ENCODE peak calls at places on chromosomes 1 and 21, in four cellular contexts. N, A, Q and Y are unnamed samples.
A peak's percentile ranks its signal among the peaks of the same experiment; 100 is the strongest.

GRCh38 chr1:179055930-179056329 is 25.9 kb upstream of the TOR3A start:
- DNase-seq in N (no peak), Q (no peak), A (no peak), Y (no peak)

GRCh38 chr1:32316906-32317282 is 19.1 kb downstream of the MARCKSL1 start:
- DNase-seq in N (no peak), Q (no peak), A (no peak), Y (no peak)

GRCh38 chr1:160097196-160097910 is 1.1 kb downstream of the IGSF8 start:
- DNase-seq in A (no peak), Q (no peak), N (no peak), Y (no peak)

GRCh38 chr1:21927531-21928237 is 9.4 kb downstream of the HSPG2 start:
- DNase-seq in N (no peak), A (no peak), Q (peak; percentile 76), Y (peak; percentile 79)

GRCh38 chr1:234725177-234726132 is 115.5 kb upstream of the IRF2BP2 start:
- DNase-seq in Q (no peak), N (peak; percentile 42), A (no peak), Y (peak; percentile 41)

GRCh38 chr1:93575586-93576271 is 105.9 kb downstream of the BCAR3 start:
- DNase-seq in Q (no peak), N (peak; percentile 35), A (no peak), Y (no peak)

GRCh38 chr1:2411801-2412394 is 466 bp downstream of the PEX10 start:
- DNase-seq in N (no peak), A (no peak), Q (no peak), Y (no peak)

GRCh38 chr1:204605791-204606190 is 79.7 kb downstream of the LRRN2 start:
- DNase-seq in N (no peak), A (no peak), Q (no peak), Y (no peak)

GRCh38 chr1:92538413-92539061 is 51.8 kb upstream of the GFI1 start:
- DNase-seq in Q (no peak), N (no peak), A (no peak), Y (peak; percentile 33)

GRCh38 chr1:165549908-165550480 is 6.2 kb downstream of the LRRC52 start:
- DNase-seq in A (no peak), Q (no peak), N (no peak), Y (no peak)

GRCh38 chr21:38351961-38352521 is 95.2 kb downstream of the KCNJ15 start:
- DNase-seq in A (no peak), N (peak; percentile 92), Q (no peak), Y (peak; percentile 84)

GRCh38 chr1:13965770-13966398 is 265.9 kb downstream of the PRDM2 start:
- DNase-seq in N (peak; percentile 48), A (peak; percentile 39), Q (no peak), Y (peak; percentile 57)

GRCh38 chr1:155208656-155209372 is at the start of gene MTX1:
- DNase-seq in A (peak; percentile 93), Q (peak; percentile 93), N (peak; percentile 89), Y (peak; percentile 75)

GRCh38 chr1:33310702-33311101 is 10.2 kb downstream of the A3GALT2 start:
- DNase-seq in Q (no peak), A (no peak), N (no peak), Y (no peak)

GRCh38 chr1:168287237-168287664 is 6.6 kb downstream of the TBX19 start:
- DNase-seq in Q (no peak), A (no peak), N (peak; percentile 69), Y (peak; percentile 64)

GRCh38 chr1:219174672-219175564 is 1.2 kb downstream of the LYPLAL1 start:
- DNase-seq in Q (peak; percentile 41), N (peak; percentile 90), A (no peak), Y (peak; percentile 94)

GRCh38 chr1:39575191-39576015 is 1.2 kb downstream of the PABPC4 start:
- DNase-seq in N (peak; percentile 61), A (peak; percentile 48), Q (peak; percentile 48), Y (peak; percentile 57)

GRCh38 chr1:169100883-169101214 is 5.6 kb upstream of the ATP1B1 start:
- DNase-seq in A (no peak), N (no peak), Q (no peak), Y (no peak)

GRCh38 chr1:63731117-63732043 is 42.4 kb upstream of the ROR1 start:
- DNase-seq in A (no peak), N (peak; percentile 93), Q (peak; percentile 51), Y (peak; percentile 94)

GRCh38 chr1:87867631-87868030 is 539.0 kb downstream of the LMO4 start:
- DNase-seq in A (no peak), N (peak; percentile 23), Q (no peak), Y (peak; percentile 55)

GRCh38 chr1:157140068-157140588 is 1.9 kb upstream of the ETV3 start:
- DNase-seq in Q (no peak), N (no peak), A (no peak), Y (no peak)

GRCh38 chr1:226723640-226724532 is 15.2 kb downstream of the ITPKB start:
- DNase-seq in N (peak; percentile 83), A (no peak), Q (no peak), Y (peak; percentile 82)

GRCh38 chr1:29260531-29260930 is 24.2 kb downstream of the PTPRU start:
- DNase-seq in Q (no peak), A (no peak), N (no peak), Y (no peak)

GRCh38 chr1:28518745-28519341 is 13.0 kb downstream of the RCC1 start:
- DNase-seq in Q (no peak), N (no peak), A (no peak), Y (peak; percentile 4)

GRCh38 chr1:1614204-1614953 is 921 bp upstream of the MIB2 start:
- DNase-seq in N (peak; percentile 23), Q (no peak), A (peak; percentile 9), Y (peak; percentile 91)

GRCh38 chr1:39131940-39132339 is 72.6 kb upstream of the MACF1 start:
- DNase-seq in A (no peak), Q (no peak), N (no peak), Y (no peak)

GRCh38 chr1:5640845-5641244 is 351.4 kb downstream of the NPHP4 start:
- DNase-seq in A (no peak), Q (no peak), N (no peak), Y (no peak)

GRCh38 chr1:109799445-109799844 is 35.7 kb upstream of the EPS8L3 start:
- DNase-seq in N (no peak), Q (no peak), A (no peak), Y (peak; percentile 48)

GRCh38 chr1:153962088-153963029 is 978 bp downstream of the SLC39A1 start:
- DNase-seq in A (no peak), Q (peak; percentile 62), N (peak; percentile 31), Y (peak; percentile 43)

GRCh38 chr1:65814752-65815151 is 22.1 kb downstream of the PDE4B start:
- DNase-seq in Q (no peak), A (no peak), N (no peak), Y (no peak)

GRCh38 chr1:4277598-4277997 is 376.8 kb upstream of the AJAP1 start:
- DNase-seq in Q (no peak), N (no peak), A (no peak), Y (no peak)

GRCh38 chr1:191065771-191066170 is 588.1 kb upstream of the BRINP3 start:
- DNase-seq in N (no peak), Q (no peak), A (no peak), Y (no peak)
- TF ChIP-seq CTCF in N (no peak), Q (no peak), A (no peak), Y (no peak)

DNA sequence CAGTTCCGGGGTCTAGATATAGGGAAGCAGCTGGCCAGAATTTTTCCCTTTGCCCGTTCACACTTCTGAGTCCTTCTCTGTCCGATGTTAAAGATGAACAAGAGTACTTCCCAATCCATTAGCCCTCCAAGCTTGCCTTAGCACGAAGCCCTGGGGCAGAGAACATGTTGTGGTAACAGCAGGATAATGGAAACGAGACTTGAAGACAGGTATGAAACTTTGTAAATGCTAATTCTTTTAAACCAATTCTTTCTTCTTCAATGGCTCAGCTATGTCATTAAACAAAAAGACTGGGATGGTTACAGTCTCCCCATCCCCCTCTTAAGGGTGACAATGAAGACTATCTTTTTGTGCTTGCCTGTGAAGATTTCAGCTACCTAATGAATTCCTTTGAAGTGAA is 218.5 kb downstream of the PLA2G4A start:
- DNase-seq in A (no peak), Q (no peak), N (no peak), Y (no peak)
- H3K4me3 ChIP-seq in A (no peak overlapping the region), Q (no peak overlapping the region), N (no peak overlapping the region), Y (no peak overlapping the region)

DNA sequence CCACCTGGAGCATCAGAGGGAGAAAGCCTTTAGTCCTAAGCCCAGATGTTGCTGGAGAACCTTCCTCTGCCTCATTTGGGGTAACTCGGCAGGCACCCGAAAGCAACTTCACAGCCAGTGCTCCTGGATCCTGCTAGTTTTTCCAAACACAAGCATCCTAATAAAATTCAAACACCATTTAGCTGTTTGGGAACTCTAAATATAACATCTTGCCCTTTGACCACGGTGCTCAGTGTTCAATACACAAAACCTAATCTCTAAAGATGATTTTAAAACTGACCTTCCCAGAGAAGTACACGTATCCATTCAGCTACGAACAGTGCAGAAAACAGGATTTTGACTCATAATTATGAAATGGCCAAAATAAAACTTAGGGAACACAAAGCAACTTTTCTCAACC is 40.3 kb downstream of the PROX1 start:
- DNase-seq in A (no peak), Q (no peak), N (no peak), Y (no peak)
- TF ChIP-seq CTCF in A (no peak), Q (no peak), N (no peak), Y (no peak)

GRCh38 chr1:60280256-60280655 is 206.7 kb upstream of the C1orf87 start:
- DNase-seq in A (peak; percentile 74), Q (no peak), N (no peak), Y (peak; percentile 71)

GRCh38 chr1:60283690-60284089 is 210.1 kb upstream of the C1orf87 start:
- DNase-seq in Q (no peak), A (no peak), N (peak; percentile 14), Y (peak; percentile 15)

GRCh38 chr1:60281360-60281932 is 207.9 kb upstream of the C1orf87 start:
- DNase-seq in A (peak; percentile 72), Q (peak; percentile 64), N (peak; percentile 80), Y (peak; percentile 81)

GRCh38 chr1:60279798-60280197 is 206.2 kb upstream of the C1orf87 start:
- DNase-seq in N (peak; percentile 41), A (no peak), Q (no peak), Y (peak; percentile 73)

GRCh38 chr1:60280764-60281278 is 207.3 kb upstream of the C1orf87 start:
- DNase-seq in A (peak; percentile 22), Q (no peak), N (no peak), Y (no peak)
- H3K4me3 ChIP-seq in A (peak overlapping the region; percentile 38), Q (no peak overlapping the region), N (no peak overlapping the region), Y (no peak overlapping the region)

GRCh38 chr1:118247593-118247992 is 62.6 kb upstream of the SPAG17 start:
- DNase-seq in Q (no peak), N (no peak), A (no peak), Y (peak; percentile 14)
- TF ChIP-seq CTCF in Q (no peak), N (peak; percentile 37), A (peak; percentile 41), Y (peak; percentile 47)

GRCh38 chr1:44806704-44807363 is at the start of gene DYNLT4:
- DNase-seq in Q (peak; percentile 32), N (no peak), A (no peak), Y (no peak)
- H3K4me3 ChIP-seq in Q (peak within 1 kb of the TSS; percentile 48), N (peak within 1 kb of the TSS; percentile 47), A (no peak within 1 kb of the TSS), Y (peak within 1 kb of the TSS; percentile 56)